ENCODE peak calls at places on chromosomes 1 and 21, in eight cellular contexts. F, O, C, B, S, N, P and K are unnamed samples.
A peak's percentile ranks its signal among the peaks of the same experiment; 100 is the strongest.

GRCh38 chr1:193457676-193458075 is 271.3 kb upstream of the B3GALT2 start:
- DNase-seq in F (no peak), O (no peak), C (no peak), B (peak; percentile 27), S (no peak), N (no peak), P (no peak), K (no peak)

GRCh38 chr1:203081465-203082355 is 4.1 kb downstream of the MYOG start:
- DNase-seq in F (no peak), O (no peak), C (no peak), B (no peak), S (no peak), N (no peak), P (no peak), K (no peak)

GRCh38 chr1:177274687-177275211 is 104.0 kb downstream of the BRINP2 start:
- DNase-seq in F (no peak), O (no peak), C (peak; percentile 21), B (peak; percentile 36), S (no peak), N (no peak), P (no peak), K (no peak)

GRCh38 chr1:226872455-226872854 is 2.0 kb downstream of the PSEN2 start:
- DNase-seq in F (no peak), O (no peak), C (peak; percentile 18), B (peak; percentile 71), S (peak; percentile 42), N (no peak), P (no peak), K (no peak)

GRCh38 chr21:35178812-35179211 is 129.7 kb upstream of the RUNX1 start:
- DNase-seq in F (no peak), O (no peak), C (peak; percentile 31), B (peak; percentile 79), S (no peak), N (no peak), P (no peak), K (no peak)

GRCh38 chr1:206094024-206094423 is 23.2 kb downstream of the AVPR1B start:
- DNase-seq in F (no peak), O (no peak), C (no peak), B (no peak), S (no peak), N (no peak), P (no peak), K (no peak)

GRCh38 chr1:63787875-63788274 is 14.1 kb downstream of the ROR1 start:
- DNase-seq in F (no peak), O (no peak), C (no peak), B (no peak), S (no peak), N (no peak), P (no peak), K (no peak)

GRCh38 chr1:2235300-2235998 is 7.3 kb downstream of the SKI start:
- DNase-seq in F (peak; percentile 70), O (no peak), C (no peak), B (no peak), S (no peak), N (no peak), P (no peak), K (no peak)

GRCh38 chr1:214427871-214428277 is 123.5 kb downstream of the PTPN14 start:
- DNase-seq in F (no peak), O (peak; percentile 57), C (peak; percentile 97), B (peak; percentile 98), S (no peak), N (no peak), P (peak; percentile 85), K (peak; percentile 47)

GRCh38 chr1:156684227-156684782 is 7.1 kb upstream of the NES start:
- DNase-seq in F (no peak), O (no peak), C (no peak), B (peak; percentile 76), S (no peak), N (no peak), P (no peak), K (no peak)

GRCh38 chr1:209565759-209566678 is 17.5 kb upstream of the CAMK1G start:
- DNase-seq in F (peak; percentile 83), O (peak; percentile 70), C (peak; percentile 82), B (peak; percentile 75), S (peak; percentile 82), N (peak; percentile 76), P (no peak), K (peak; percentile 75)

GRCh38 chr1:238783633-238784032 is 602.7 kb upstream of the CHRM3 start:
- DNase-seq in F (no peak), O (no peak), C (no peak), B (no peak), S (no peak), N (no peak), P (no peak), K (no peak)

GRCh38 chr1:222791006-222791710 is 23.7 kb upstream of the DISP1 start:
- DNase-seq in F (no peak), O (no peak), C (peak; percentile 54), B (peak; percentile 55), S (no peak), N (no peak), P (no peak), K (no peak)

DNA sequence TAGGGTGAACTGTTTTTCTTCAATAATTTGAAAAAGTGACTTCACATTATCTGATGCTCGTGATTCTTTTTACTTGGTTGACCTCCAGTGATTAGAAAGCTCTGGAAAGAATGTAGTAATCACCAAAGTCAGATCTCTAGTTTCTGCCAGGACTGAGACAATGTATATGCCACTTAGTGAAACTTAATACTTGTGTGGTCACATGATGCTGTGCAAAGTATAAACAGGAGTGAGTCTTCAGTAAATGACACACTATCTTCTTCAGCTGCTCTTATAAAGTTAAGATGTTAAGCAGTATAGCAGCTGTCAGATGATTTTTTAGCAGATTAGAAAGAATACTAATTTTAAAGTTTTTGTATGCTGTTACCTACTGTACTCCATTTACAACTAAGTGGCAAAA is 17.2 kb downstream of the VCAM1 start:
- DNase-seq in F (no peak), O (no peak), C (no peak), B (peak; percentile 83), S (no peak), N (no peak), P (no peak), K (no peak)
- H3K27ac ChIP-seq in F (no peak overlapping the region), O (no peak overlapping the region), C (no peak overlapping the region), B (peak overlapping the region; percentile 52), S (no peak overlapping the region), N (no peak overlapping the region), P (no peak overlapping the region), K (no peak overlapping the region)

DNA sequence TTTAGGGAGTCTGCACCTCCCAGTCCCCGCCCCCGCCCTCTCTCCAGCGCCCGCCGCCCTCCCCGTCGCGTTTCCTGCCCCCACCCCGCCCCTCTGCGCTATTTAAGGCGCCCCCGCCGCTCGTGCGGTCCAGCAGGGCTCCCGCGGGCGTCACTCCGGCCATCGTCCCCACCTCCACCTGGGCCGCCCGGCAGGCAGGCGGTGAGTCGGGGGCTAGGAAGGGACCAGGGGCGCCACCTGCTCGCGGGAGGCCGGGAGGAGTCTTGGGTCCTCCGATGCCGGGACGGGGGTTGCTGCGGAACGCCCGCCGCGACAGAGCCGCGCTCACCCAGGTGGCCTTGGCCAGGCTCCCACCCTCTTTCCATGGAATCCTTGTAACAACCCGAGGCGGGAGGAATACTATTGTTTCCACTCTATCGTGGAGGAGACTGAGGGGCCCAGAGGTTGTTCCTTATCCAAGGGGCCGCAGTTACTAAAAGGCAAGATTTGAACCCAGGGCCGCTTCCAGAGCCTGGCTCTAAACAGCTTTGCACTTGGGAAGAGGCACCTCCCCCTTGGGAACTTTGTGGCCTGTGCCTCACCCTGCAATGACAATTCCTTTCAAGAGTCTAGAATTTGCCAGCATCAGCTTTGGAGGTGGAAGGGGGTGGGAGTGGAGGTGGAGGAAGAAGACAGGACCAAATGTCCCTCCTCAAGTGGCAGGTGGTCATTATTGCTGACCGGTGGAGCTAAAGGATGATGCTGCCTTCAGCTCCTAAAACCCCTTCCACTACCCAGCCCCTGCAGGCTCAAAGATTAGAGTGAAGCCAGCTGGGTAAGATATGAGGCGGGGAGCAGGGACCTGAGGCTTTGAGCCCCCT is at the start of gene GJA4:
- DNase-seq in F (peak; percentile 66), O (no peak), C (no peak), B (no peak), S (no peak), N (no peak), P (no peak), K (no peak)
- H3K4me3 ChIP-seq in F (peak within 1 kb of the TSS; percentile 49), O (no peak within 1 kb of the TSS), C (no peak within 1 kb of the TSS), B (no peak within 1 kb of the TSS), S (peak within 1 kb of the TSS; percentile 55), N (peak within 1 kb of the TSS; percentile 56), P (no peak within 1 kb of the TSS), K (peak within 1 kb of the TSS; percentile 28)

GRCh38 chr21:43809346-43809799 is 20.0 kb downstream of the RRP1 start:
- DNase-seq in F (peak; percentile 74), O (no peak), C (no peak), B (no peak), S (no peak), N (no peak), P (no peak), K (no peak)
- H3K27ac ChIP-seq in F (no peak overlapping the region), O (peak overlapping the region; percentile 0), C (no peak overlapping the region), B (no peak overlapping the region), S (no peak overlapping the region), N (no peak overlapping the region), P (peak overlapping the region; percentile 22), K (no peak overlapping the region)

GRCh38 chr1:161019767-161020572 is 982 bp downstream of the F11R start:
- DNase-seq in F (no peak), O (no peak), C (no peak), B (no peak), S (no peak), N (no peak), P (no peak), K (no peak)
- H3K4me3 ChIP-seq in F (peak overlapping the region; percentile 77), O (peak overlapping the region; percentile 74), C (peak overlapping the region; percentile 60), B (peak overlapping the region; percentile 58), S (peak overlapping the region; percentile 68), N (peak overlapping the region; percentile 91), P (peak overlapping the region; percentile 76), K (peak overlapping the region; percentile 51)

GRCh38 chr21:42768324-42769121 is 110.8 kb downstream of the WDR4 start:
- DNase-seq in F (peak; percentile 11), O (no peak), C (no peak), B (no peak), S (no peak), N (no peak), P (no peak), K (no peak)
- H3K27ac ChIP-seq in F (no peak overlapping the region), O (no peak overlapping the region), C (no peak overlapping the region), B (no peak overlapping the region), S (no peak overlapping the region), N (no peak overlapping the region), P (no peak overlapping the region), K (no peak overlapping the region)

DNA sequence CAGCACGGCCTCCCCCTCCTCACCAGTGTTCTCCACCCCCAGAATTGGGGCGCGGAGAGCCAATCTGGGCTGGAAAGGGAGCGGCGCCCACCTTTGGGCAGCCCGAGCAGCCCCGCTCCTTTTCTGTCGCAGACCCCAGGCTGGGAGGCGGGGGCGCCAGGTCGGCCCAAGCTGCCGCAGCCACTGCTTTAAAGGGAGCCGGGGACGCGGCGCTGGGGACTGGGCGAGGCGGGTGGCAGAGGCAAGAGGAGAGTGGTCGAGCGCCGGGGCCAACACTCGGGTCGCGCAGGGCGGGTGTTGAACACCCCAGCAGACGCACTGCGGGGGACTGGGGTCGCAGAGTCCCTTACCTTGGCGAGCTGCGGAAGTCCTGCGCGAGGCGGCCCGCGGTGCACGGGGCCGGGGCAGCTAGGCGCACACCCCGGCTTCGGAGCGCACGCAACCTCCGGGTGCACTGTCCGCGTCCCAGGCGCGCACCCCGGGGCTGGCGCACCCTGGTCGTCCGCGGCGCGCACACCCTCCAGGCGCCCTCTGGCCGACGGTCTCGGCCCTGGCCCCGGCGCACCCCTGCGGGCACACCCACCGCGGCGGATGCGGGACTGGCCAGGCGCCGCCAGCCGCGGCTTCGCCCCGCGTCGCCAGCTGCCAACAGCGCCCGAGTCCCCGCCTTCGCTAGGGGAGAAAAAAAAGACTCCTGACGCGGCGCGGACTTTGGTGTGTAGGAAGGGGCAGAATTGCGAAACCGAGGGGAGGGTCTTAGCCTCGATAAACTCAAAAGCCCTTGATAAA is at the start of gene KANK4:
- DNase-seq in F (no peak), O (no peak), C (no peak), B (no peak), S (no peak), N (no peak), P (no peak), K (no peak)
- H3K4me3 ChIP-seq in F (peak within 1 kb of the TSS; percentile 55), O (no peak within 1 kb of the TSS), C (peak within 1 kb of the TSS; percentile 59), B (no peak within 1 kb of the TSS), S (peak within 1 kb of the TSS; percentile 47), N (peak within 1 kb of the TSS; percentile 55), P (no peak within 1 kb of the TSS), K (no peak within 1 kb of the TSS)